ENCODE peak calls at places on chromosome 21, in seven cellular contexts. X, P, A, Y, E, M and V are unnamed samples.

GRCh38 chr21:46515109-46515508 is 56.4 kb downstream of the DIP2A start:
- DNase-seq in X (no peak), P (no peak), A (no peak), Y (peak; percentile 73), E (peak; percentile 35), M (no peak), V (no peak)

GRCh38 chr21:29125199-29125598 is 5.2 kb upstream of the MAP3K7CL start:
- DNase-seq in X (no peak), P (no peak), A (no peak), Y (no peak), E (no peak), M (no peak), V (no peak)

GRCh38 chr21:24050233-24050632 is 1557.0 kb downstream of the MRPL39 start:
- DNase-seq in X (no peak), P (no peak), A (no peak), Y (no peak), E (no peak), M (no peak), V (no peak)

GRCh38 chr21:31873696-31874599 is 1.1 kb downstream of the HUNK start:
- DNase-seq in X (no peak), P (peak; percentile 63), A (peak; percentile 80), Y (peak; percentile 56), E (peak; percentile 75), M (peak; percentile 58), V (no peak)

GRCh38 chr21:27590271-27590670 is 623.4 kb upstream of the ADAMTS5 start:
- DNase-seq in X (peak; percentile 80), P (peak; percentile 77), A (no peak), Y (no peak), E (peak; percentile 89), M (no peak), V (no peak)

GRCh38 chr21:37551406-37552355 is 185.1 kb downstream of the DYRK1A start:
- DNase-seq in X (no peak), P (no peak), A (no peak), Y (peak; percentile 20), E (peak; percentile 35), M (no peak), V (no peak)

GRCh38 chr21:45069085-45069484 is 5.3 kb upstream of the ADARB1 start:
- DNase-seq in X (no peak), P (no peak), A (no peak), Y (no peak), E (no peak), M (no peak), V (no peak)

GRCh38 chr21:45294509-45295291 is 7.0 kb upstream of the POFUT2 start:
- DNase-seq in X (peak; percentile 98), P (peak; percentile 94), A (peak; percentile 69), Y (peak; percentile 70), E (peak; percentile 96), M (no peak), V (peak; percentile 99)

GRCh38 chr21:38797470-38797869 is 8.3 kb upstream of the ETS2 start:
- DNase-seq in X (no peak), P (peak; percentile 46), A (no peak), Y (peak; percentile 43), E (peak; percentile 79), M (no peak), V (no peak)

GRCh38 chr21:41670056-41670805 is 96.6 kb downstream of the RIPK4 start:
- DNase-seq in X (no peak), P (no peak), A (no peak), Y (no peak), E (no peak), M (no peak), V (no peak)

GRCh38 chr21:32645261-32646182 is 33.3 kb upstream of the CFAP298 start:
- DNase-seq in X (no peak), P (no peak), A (no peak), Y (no peak), E (no peak), M (no peak), V (no peak)

GRCh38 chr21:34965200-34966174 is 83.6 kb downstream of the RUNX1 start:
- DNase-seq in X (no peak), P (peak; percentile 69), A (no peak), Y (no peak), E (peak; percentile 79), M (no peak), V (no peak)

GRCh38 chr21:44742418-44743153 is 31.2 kb upstream of the TSPEAR start:
- DNase-seq in X (no peak), P (no peak), A (no peak), Y (no peak), E (no peak), M (no peak), V (no peak)